ENCODE peak calls at places on chromosome 1, in six cellular contexts. O is AG04450, Y is dorsolateral prefrontal cortex, Z is breast epithelium, C is ovary, N is uterus. H is an unnamed sample.
A peak's percentile ranks its signal among the peaks of the same experiment; 100 is the strongest.

GRCh38 chr1:155867766-155868165 is 8.4 kb downstream of the SYT11 start:
- DNase-seq in O (no peak), Y (no peak), Z (no peak), C (no peak), N (no peak), H (no peak)

GRCh38 chr1:201408176-201408814 is 9.2 kb upstream of the LAD1 start:
- DNase-seq in O (peak; percentile 43), Y (peak; percentile 73), Z (peak; percentile 76), C (peak; percentile 41), N (peak; percentile 62), H (peak; percentile 72)

GRCh38 chr1:179287456-179287855 is 6.1 kb upstream of the SOAT1 start:
- DNase-seq in O (no peak), Y (no peak), Z (no peak), C (no peak), N (no peak), H (no peak)

GRCh38 chr1:57826535-57826934 is 402.7 kb upstream of the DAB1 start:
- DNase-seq in O (no peak), Y (no peak), Z (no peak), C (no peak), N (no peak), H (no peak)

GRCh38 chr1:216390956-216391355 is 32.3 kb downstream of the USH2A start:
- DNase-seq in O (no peak), Y (no peak), Z (no peak), C (no peak), N (no peak), H (no peak)

GRCh38 chr1:167713330-167714081 is 8.3 kb upstream of the MPZL1 start:
- DNase-seq in O (no peak), Y (no peak), Z (no peak), C (peak; percentile 49), N (peak; percentile 35), H (no peak)

GRCh38 chr1:214808845-214809460 is 206.0 kb downstream of the CENPF start:
- DNase-seq in O (no peak), Y (no peak), Z (no peak), C (no peak), N (no peak), H (peak; percentile 78)

GRCh38 chr1:173473599-173474011 is 3.5 kb upstream of the PRDX6 start:
- DNase-seq in O (no peak), Y (no peak), Z (no peak), C (no peak), N (no peak), H (peak; percentile 73)

GRCh38 chr1:244200596-244200995 is 149.5 kb downstream of the ZBTB18 start:
- DNase-seq in O (no peak), Y (no peak), Z (no peak), C (no peak), N (no peak), H (no peak)

GRCh38 chr1:54137532-54138061 is 15.2 kb downstream of the CDCP2 start:
- DNase-seq in O (no peak), Y (no peak), Z (no peak), C (peak; percentile 52), N (peak; percentile 48), H (peak; percentile 39)

GRCh38 chr1:106502659-106503058 is 553.8 kb upstream of the PRMT6 start:
- DNase-seq in O (no peak), Y (no peak), Z (no peak), C (no peak), N (no peak), H (no peak)

GRCh38 chr1:113605099-113605498 is 154.2 kb downstream of the PHTF1 start:
- DNase-seq in O (no peak), Y (no peak), Z (no peak), C (no peak), N (no peak), H (peak; percentile 63)

GRCh38 chr1:223641523-223642039 is 23.9 kb downstream of the CAPN8 start:
- DNase-seq in O (no peak), Y (no peak), Z (no peak), C (no peak), N (no peak), H (no peak)

GRCh38 chr1:2311184-2312032 is 79.9 kb downstream of the MORN1 start:
- DNase-seq in O (no peak), Y (no peak), Z (no peak), C (peak; percentile 71), N (peak; percentile 70), H (peak; percentile 55)

GRCh38 chr1:228039006-228039481 is 32.2 kb downstream of the WNT3A start:
- DNase-seq in O (no peak), Y (no peak), Z (no peak), C (no peak), N (no peak), H (no peak)

GRCh38 chr1:41486053-41486891 is 1.8 kb upstream of the EDN2 start:
- DNase-seq in O (no peak), Y (no peak), Z (no peak), C (no peak), N (peak; percentile 18), H (no peak)

GRCh38 chr1:157505481-157506272 is 46.6 kb downstream of the FCRL5 start:
- DNase-seq in O (peak; percentile 11), Y (no peak), Z (no peak), C (no peak), N (no peak), H (peak; percentile 67)

GRCh38 chr1:160837558-160838205 is 25.0 kb downstream of the CD244 start:
- DNase-seq in O (no peak), Y (no peak), Z (peak; percentile 53), C (peak; percentile 34), N (no peak), H (no peak)

GRCh38 chr1:97332716-97333115 is 588.1 kb downstream of the DPYD start:
- DNase-seq in O (peak; percentile 38), Y (no peak), Z (no peak), C (no peak), N (no peak), H (peak; percentile 67)

GRCh38 chr1:238465449-238465848 is 574.7 kb upstream of the ZP4 start:
- DNase-seq in O (no peak), Y (no peak), Z (no peak), C (no peak), N (no peak), H (peak; percentile 19)

GRCh38 chr1:199292873-199293272 is 654.0 kb downstream of the PTPRC start:
- DNase-seq in O (no peak), Y (no peak), Z (no peak), C (no peak), N (no peak), H (no peak)

GRCh38 chr1:87120779-87121178 is 206.3 kb downstream of the HS2ST1 start:
- DNase-seq in O (no peak), Y (no peak), Z (no peak), C (no peak), N (no peak), H (no peak)

GRCh38 chr1:81974222-81974841 is 173.6 kb downstream of the ADGRL2 start:
- DNase-seq in O (no peak), Y (no peak), Z (no peak), C (no peak), N (no peak), H (no peak)

DNA sequence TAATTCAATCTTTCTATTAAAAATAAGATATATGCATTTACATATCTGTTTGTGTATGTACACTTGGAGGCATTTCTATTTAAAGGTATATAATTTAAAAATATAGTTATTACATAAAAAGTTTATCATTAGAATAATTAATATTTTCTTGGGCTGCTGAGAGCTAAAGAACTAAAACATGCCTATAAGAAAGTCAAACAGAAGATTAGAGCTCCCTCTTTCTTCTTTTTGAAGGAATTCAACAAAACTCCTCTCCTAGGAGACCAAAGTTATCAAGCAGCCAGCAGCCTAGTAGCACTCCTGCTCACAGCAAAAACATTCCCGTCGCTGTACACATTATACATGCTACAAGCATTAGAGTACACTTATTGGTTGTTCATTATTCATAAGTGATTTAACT is 216.5 kb downstream of the VAV3 start:
- DNase-seq in O (no peak), Y (no peak), Z (no peak), C (no peak), N (no peak), H (peak; percentile 27)
- TF ChIP-seq CTCF in O (no peak), Y (peak; percentile 14), Z (peak; percentile 14), C (no peak), N (peak; percentile 36), H (peak; percentile 35)

GRCh38 chr1:237042467-237042891 is 495 bp downstream of the RYR2 start:
- DNase-seq in O (no peak), Y (no peak), Z (no peak), C (peak; percentile 46), N (no peak), H (no peak)

GRCh38 chr1:237042892-237043576 is 1.1 kb downstream of the RYR2 start:
- DNase-seq in O (no peak), Y (peak; percentile 57), Z (no peak), C (peak; percentile 40), N (no peak), H (no peak)

GRCh38 chr1:237041795-237042466 is at the start of gene RYR2:
- DNase-seq in O (no peak), Y (no peak), Z (no peak), C (peak; percentile 70), N (no peak), H (no peak)

GRCh38 chr1:237040823-237041222 is 1.2 kb upstream of the RYR2 start:
- DNase-seq in O (no peak), Y (no peak), Z (no peak), C (no peak), N (no peak), H (no peak)

GRCh38 chr1:237041461-237041794 is 556 bp upstream of the RYR2 start:
- DNase-seq in O (no peak), Y (no peak), Z (no peak), C (no peak), N (no peak), H (no peak)
- H3K4me3 ChIP-seq in O (no peak overlapping the region), Y (peak overlapping the region; percentile 49), Z (no peak overlapping the region), C (no peak overlapping the region), N (no peak overlapping the region), H (no peak overlapping the region)

GRCh38 chr1:12760256-12760795 is 13.2 kb upstream of the PRAMEF12 start:
- DNase-seq in O (no peak), Y (no peak), Z (no peak), C (no peak), N (no peak), H (no peak)

GRCh38 chr1:12756756-12757433 is 10.9 kb downstream of the CFAP107 start:
- DNase-seq in O (no peak), Y (no peak), Z (no peak), C (no peak), N (no peak), H (no peak)

GRCh38 chr1:12761781-12762180 is 11.8 kb upstream of the PRAMEF12 start:
- DNase-seq in O (no peak), Y (no peak), Z (no peak), C (no peak), N (no peak), H (no peak)

GRCh38 chr1:12754738-12755137 is 8.7 kb downstream of the CFAP107 start:
- DNase-seq in O (no peak), Y (no peak), Z (no peak), C (no peak), N (no peak), H (no peak)

DNA sequence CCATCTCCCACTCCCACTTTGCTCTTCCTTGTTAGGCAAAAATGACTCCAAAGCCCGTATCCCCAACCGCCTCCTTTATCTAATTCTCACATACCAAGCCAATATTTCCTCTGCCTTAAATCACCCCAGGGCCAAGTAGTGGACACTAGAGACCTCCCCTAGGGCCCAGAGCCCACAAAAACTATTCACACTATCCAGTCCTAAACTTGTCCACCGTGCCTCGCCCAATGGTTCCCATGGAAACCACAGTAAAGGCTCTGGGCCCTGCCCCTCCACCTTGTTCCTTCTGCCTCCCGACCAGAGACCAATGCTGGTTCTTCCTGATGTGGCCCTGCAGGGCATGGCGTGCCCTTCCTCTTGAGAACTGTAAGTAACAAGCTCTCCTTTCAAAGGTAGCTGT is 11.8 kb downstream of the CFAP107 start:
- DNase-seq in O (no peak), Y (no peak), Z (no peak), C (no peak), N (no peak), H (no peak)
- TF ChIP-seq CTCF in O (no peak), Y (no peak), Z (no peak), C (no peak), N (no peak), H (no peak)

GRCh38 chr1:28111157-28111556 is 22.7 kb upstream of the EYA3 start:
- DNase-seq in O (no peak), Y (no peak), Z (no peak), C (no peak), N (no peak), H (peak; percentile 7)
- H3K4me3 ChIP-seq in O (no peak overlapping the region), Y (no peak overlapping the region), Z (no peak overlapping the region), C (no peak overlapping the region), N (no peak overlapping the region), H (no peak overlapping the region)